ENCODE peak calls at places on chromosomes 7 and 10, in ten cellular contexts. One of them, this sample, is unnamed.

GRCh38 chr10:73649876-73650536 is 5.8 kb downstream of the SYNPO2L start:
- DNase-seq in fibroblast of lung: no peak
- DNase-seq in SK-N-DZ: no peak
- DNase-seq in activated T-helper 1 cell treated with anti-CD3 and anti-CD28 coated beads, Interleukin-2, amount 50 U/mL, for 16 hours: no peak
- DNase-seq in ELF-1: no peak
- DNase-seq in DMS 273 treated with DMSO at 0.1 percent for 48 hours: no peak
- DNase-seq in MM.1S: no peak
- DNase-seq in lung: no peak
- DNase-seq in NCI-H460: no peak
- DNase-seq in osteoblast: peak; percentile 74
- DNase-seq in this sample: no peak

GRCh38 chr10:94496010-94496409 is 49.6 kb upstream of the HELLS start:
- DNase-seq in fibroblast of lung: no peak
- DNase-seq in SK-N-DZ: no peak
- DNase-seq in activated T-helper 1 cell treated with anti-CD3 and anti-CD28 coated beads, Interleukin-2, amount 50 U/mL, for 16 hours: no peak
- DNase-seq in ELF-1: no peak
- DNase-seq in DMS 273 treated with DMSO at 0.1 percent for 48 hours: no peak
- DNase-seq in MM.1S: no peak
- DNase-seq in lung: no peak
- DNase-seq in NCI-H460: no peak
- DNase-seq in osteoblast: no peak
- DNase-seq in this sample: no peak

GRCh38 chr10:71150811-71151210 is 61.6 kb upstream of the UNC5B start:
- DNase-seq in fibroblast of lung: no peak
- DNase-seq in SK-N-DZ: no peak
- DNase-seq in activated T-helper 1 cell treated with anti-CD3 and anti-CD28 coated beads, Interleukin-2, amount 50 U/mL, for 16 hours: no peak
- DNase-seq in ELF-1: no peak
- DNase-seq in DMS 273 treated with DMSO at 0.1 percent for 48 hours: peak; percentile 43
- DNase-seq in MM.1S: no peak
- DNase-seq in lung: no peak
- DNase-seq in NCI-H460: no peak
- DNase-seq in osteoblast: no peak
- DNase-seq in this sample: no peak

GRCh38 chr10:34235164-34235832 is 579.8 kb downstream of the PARD3 start:
- DNase-seq in fibroblast of lung: peak; percentile 72
- DNase-seq in SK-N-DZ: no peak
- DNase-seq in activated T-helper 1 cell treated with anti-CD3 and anti-CD28 coated beads, Interleukin-2, amount 50 U/mL, for 16 hours: no peak
- DNase-seq in ELF-1: no peak
- DNase-seq in DMS 273 treated with DMSO at 0.1 percent for 48 hours: no peak
- DNase-seq in MM.1S: no peak
- DNase-seq in lung: no peak
- DNase-seq in NCI-H460: no peak
- DNase-seq in osteoblast: peak; percentile 68
- DNase-seq in this sample: no peak

GRCh38 chr7:23022831-23023230 is 8.9 kb upstream of the HYCC1 start:
- DNase-seq in fibroblast of lung: no peak
- DNase-seq in SK-N-DZ: no peak
- DNase-seq in activated T-helper 1 cell treated with anti-CD3 and anti-CD28 coated beads, Interleukin-2, amount 50 U/mL, for 16 hours: no peak
- DNase-seq in ELF-1: no peak
- DNase-seq in DMS 273 treated with DMSO at 0.1 percent for 48 hours: no peak
- DNase-seq in MM.1S: no peak
- DNase-seq in lung: no peak
- DNase-seq in NCI-H460: no peak
- DNase-seq in osteoblast: no peak
- DNase-seq in this sample: no peak

GRCh38 chr10:101716891-101717659 is 22.1 kb upstream of the FBXW4 start:
- DNase-seq in fibroblast of lung: no peak
- DNase-seq in SK-N-DZ: no peak
- DNase-seq in activated T-helper 1 cell treated with anti-CD3 and anti-CD28 coated beads, Interleukin-2, amount 50 U/mL, for 16 hours: no peak
- DNase-seq in ELF-1: no peak
- DNase-seq in DMS 273 treated with DMSO at 0.1 percent for 48 hours: no peak
- DNase-seq in MM.1S: no peak
- DNase-seq in lung: no peak
- DNase-seq in NCI-H460: no peak
- DNase-seq in osteoblast: no peak
- DNase-seq in this sample: no peak

GRCh38 chr10:118501637-118502440 is 93.6 kb downstream of the PRLHR start:
- DNase-seq in fibroblast of lung: no peak
- DNase-seq in SK-N-DZ: no peak
- DNase-seq in activated T-helper 1 cell treated with anti-CD3 and anti-CD28 coated beads, Interleukin-2, amount 50 U/mL, for 16 hours: no peak
- DNase-seq in ELF-1: peak; percentile 56
- DNase-seq in DMS 273 treated with DMSO at 0.1 percent for 48 hours: no peak
- DNase-seq in MM.1S: no peak
- DNase-seq in lung: no peak
- DNase-seq in NCI-H460: peak; percentile 13
- DNase-seq in osteoblast: no peak
- DNase-seq in this sample: no peak

GRCh38 chr7:74282748-74283459 is 6.3 kb upstream of the CLIP2 start:
- DNase-seq in fibroblast of lung: no peak
- DNase-seq in SK-N-DZ: no peak
- DNase-seq in activated T-helper 1 cell treated with anti-CD3 and anti-CD28 coated beads, Interleukin-2, amount 50 U/mL, for 16 hours: no peak
- DNase-seq in ELF-1: peak; percentile 68
- DNase-seq in DMS 273 treated with DMSO at 0.1 percent for 48 hours: no peak
- DNase-seq in MM.1S: no peak
- DNase-seq in lung: no peak
- DNase-seq in NCI-H460: no peak
- DNase-seq in osteoblast: no peak
- DNase-seq in this sample: no peak

GRCh38 chr10:31261502-31262311 is 57.3 kb upstream of the ZEB1 start:
- DNase-seq in fibroblast of lung: peak; percentile 86
- DNase-seq in SK-N-DZ: no peak
- DNase-seq in activated T-helper 1 cell treated with anti-CD3 and anti-CD28 coated beads, Interleukin-2, amount 50 U/mL, for 16 hours: no peak
- DNase-seq in ELF-1: no peak
- DNase-seq in DMS 273 treated with DMSO at 0.1 percent for 48 hours: no peak
- DNase-seq in MM.1S: no peak
- DNase-seq in lung: no peak
- DNase-seq in NCI-H460: no peak
- DNase-seq in osteoblast: peak; percentile 86
- DNase-seq in this sample: no peak

GRCh38 chr10:113180401-113181154 is 230.5 kb downstream of the TCF7L2 start:
- DNase-seq in fibroblast of lung: no peak
- DNase-seq in SK-N-DZ: no peak
- DNase-seq in activated T-helper 1 cell treated with anti-CD3 and anti-CD28 coated beads, Interleukin-2, amount 50 U/mL, for 16 hours: no peak
- DNase-seq in ELF-1: no peak
- DNase-seq in DMS 273 treated with DMSO at 0.1 percent for 48 hours: no peak
- DNase-seq in MM.1S: no peak
- DNase-seq in lung: peak; percentile 13
- DNase-seq in NCI-H460: no peak
- DNase-seq in osteoblast: no peak
- DNase-seq in this sample: no peak

GRCh38 chr10:125127110-125127509 is 33.3 kb downstream of the CTBP2 start:
- DNase-seq in fibroblast of lung: no peak
- DNase-seq in SK-N-DZ: no peak
- DNase-seq in activated T-helper 1 cell treated with anti-CD3 and anti-CD28 coated beads, Interleukin-2, amount 50 U/mL, for 16 hours: no peak
- DNase-seq in ELF-1: no peak
- DNase-seq in DMS 273 treated with DMSO at 0.1 percent for 48 hours: no peak
- DNase-seq in MM.1S: no peak
- DNase-seq in lung: no peak
- DNase-seq in NCI-H460: no peak
- DNase-seq in osteoblast: no peak
- DNase-seq in this sample: no peak

GRCh38 chr10:3538850-3539531 is 246.0 kb downstream of the KLF6 start:
- DNase-seq in fibroblast of lung: peak; percentile 92
- DNase-seq in SK-N-DZ: no peak
- DNase-seq in activated T-helper 1 cell treated with anti-CD3 and anti-CD28 coated beads, Interleukin-2, amount 50 U/mL, for 16 hours: no peak
- DNase-seq in ELF-1: peak; percentile 68
- DNase-seq in DMS 273 treated with DMSO at 0.1 percent for 48 hours: no peak
- DNase-seq in MM.1S: no peak
- DNase-seq in lung: peak; percentile 44
- DNase-seq in NCI-H460: peak; percentile 50
- DNase-seq in osteoblast: peak; percentile 96
- DNase-seq in this sample: no peak

GRCh38 chr10:48502791-48503190 is 102.1 kb downstream of the ARHGAP22 start:
- DNase-seq in fibroblast of lung: no peak
- DNase-seq in SK-N-DZ: no peak
- DNase-seq in activated T-helper 1 cell treated with anti-CD3 and anti-CD28 coated beads, Interleukin-2, amount 50 U/mL, for 16 hours: no peak
- DNase-seq in ELF-1: no peak
- DNase-seq in DMS 273 treated with DMSO at 0.1 percent for 48 hours: no peak
- DNase-seq in MM.1S: no peak
- DNase-seq in lung: no peak
- DNase-seq in NCI-H460: no peak
- DNase-seq in osteoblast: no peak
- DNase-seq in this sample: no peak

GRCh38 chr10:5560844-5561703 is 36.3 kb downstream of the CALML3 start:
- DNase-seq in fibroblast of lung: no peak
- DNase-seq in SK-N-DZ: no peak
- DNase-seq in activated T-helper 1 cell treated with anti-CD3 and anti-CD28 coated beads, Interleukin-2, amount 50 U/mL, for 16 hours: no peak
- DNase-seq in ELF-1: no peak
- DNase-seq in DMS 273 treated with DMSO at 0.1 percent for 48 hours: no peak
- DNase-seq in MM.1S: no peak
- DNase-seq in lung: no peak
- DNase-seq in NCI-H460: no peak
- DNase-seq in osteoblast: no peak
- DNase-seq in this sample: no peak

GRCh38 chr10:125521721-125522680 is 161.0 kb downstream of the TEX36 start:
- DNase-seq in fibroblast of lung: no peak
- DNase-seq in SK-N-DZ: no peak
- DNase-seq in activated T-helper 1 cell treated with anti-CD3 and anti-CD28 coated beads, Interleukin-2, amount 50 U/mL, for 16 hours: no peak
- DNase-seq in ELF-1: peak; percentile 84
- DNase-seq in DMS 273 treated with DMSO at 0.1 percent for 48 hours: no peak
- DNase-seq in MM.1S: no peak
- DNase-seq in lung: no peak
- DNase-seq in NCI-H460: peak; percentile 13
- DNase-seq in osteoblast: no peak
- DNase-seq in this sample: peak; percentile 70

GRCh38 chr7:21967500-21968099 is 21.9 kb upstream of the CDCA7L start:
- DNase-seq in fibroblast of lung: no peak
- DNase-seq in SK-N-DZ: no peak
- DNase-seq in activated T-helper 1 cell treated with anti-CD3 and anti-CD28 coated beads, Interleukin-2, amount 50 U/mL, for 16 hours: no peak
- DNase-seq in ELF-1: no peak
- DNase-seq in DMS 273 treated with DMSO at 0.1 percent for 48 hours: no peak
- DNase-seq in MM.1S: no peak
- DNase-seq in lung: no peak
- DNase-seq in NCI-H460: no peak
- DNase-seq in osteoblast: no peak
- DNase-seq in this sample: no peak

GRCh38 chr10:119113805-119114732 is 10.2 kb downstream of the DENND10 start:
- DNase-seq in fibroblast of lung: peak; percentile 93
- DNase-seq in SK-N-DZ: no peak
- DNase-seq in activated T-helper 1 cell treated with anti-CD3 and anti-CD28 coated beads, Interleukin-2, amount 50 U/mL, for 16 hours: no peak
- DNase-seq in ELF-1: no peak
- DNase-seq in DMS 273 treated with DMSO at 0.1 percent for 48 hours: no peak
- DNase-seq in MM.1S: no peak
- DNase-seq in lung: no peak
- DNase-seq in NCI-H460: no peak
- DNase-seq in osteoblast: peak; percentile 93
- DNase-seq in this sample: no peak

GRCh38 chr7:2587713-2588112 is 28.9 kb downstream of the IQCE start:
- DNase-seq in fibroblast of lung: no peak
- DNase-seq in SK-N-DZ: no peak
- DNase-seq in activated T-helper 1 cell treated with anti-CD3 and anti-CD28 coated beads, Interleukin-2, amount 50 U/mL, for 16 hours: no peak
- DNase-seq in ELF-1: no peak
- DNase-seq in DMS 273 treated with DMSO at 0.1 percent for 48 hours: no peak
- DNase-seq in MM.1S: no peak
- DNase-seq in lung: no peak
- DNase-seq in NCI-H460: no peak
- DNase-seq in osteoblast: peak; percentile 75
- DNase-seq in this sample: no peak

GRCh38 chr7:5428470-5429252 is 5.0 kb upstream of the TNRC18 start:
- DNase-seq in fibroblast of lung: peak; percentile 94
- DNase-seq in SK-N-DZ: peak; percentile 86
- DNase-seq in activated T-helper 1 cell treated with anti-CD3 and anti-CD28 coated beads, Interleukin-2, amount 50 U/mL, for 16 hours: no peak
- DNase-seq in ELF-1: peak; percentile 61
- DNase-seq in DMS 273 treated with DMSO at 0.1 percent for 48 hours: peak; percentile 82
- DNase-seq in MM.1S: no peak
- DNase-seq in lung: peak; percentile 67
- DNase-seq in NCI-H460: peak; percentile 84
- DNase-seq in osteoblast: peak; percentile 93
- DNase-seq in this sample: peak; percentile 85

GRCh38 chr7:16061630-16062029 is 359.7 kb downstream of the CRPPA start:
- DNase-seq in fibroblast of lung: no peak
- DNase-seq in SK-N-DZ: no peak
- DNase-seq in activated T-helper 1 cell treated with anti-CD3 and anti-CD28 coated beads, Interleukin-2, amount 50 U/mL, for 16 hours: no peak
- DNase-seq in ELF-1: no peak
- DNase-seq in DMS 273 treated with DMSO at 0.1 percent for 48 hours: no peak
- DNase-seq in MM.1S: no peak
- DNase-seq in lung: no peak
- DNase-seq in NCI-H460: no peak
- DNase-seq in osteoblast: no peak
- DNase-seq in this sample: no peak

GRCh38 chr7:29116801-29117200 is 29.5 kb downstream of the CPVL start:
- DNase-seq in fibroblast of lung: no peak
- DNase-seq in SK-N-DZ: no peak
- DNase-seq in activated T-helper 1 cell treated with anti-CD3 and anti-CD28 coated beads, Interleukin-2, amount 50 U/mL, for 16 hours: no peak
- DNase-seq in ELF-1: no peak
- DNase-seq in DMS 273 treated with DMSO at 0.1 percent for 48 hours: peak; percentile 89
- DNase-seq in MM.1S: no peak
- DNase-seq in lung: no peak
- DNase-seq in NCI-H460: no peak
- DNase-seq in osteoblast: no peak
- DNase-seq in this sample: no peak

GRCh38 chr10:90871279-90871760 is 454 bp upstream of the RPP30 start:
- DNase-seq in fibroblast of lung: peak; percentile 90
- DNase-seq in SK-N-DZ: peak; percentile 92
- DNase-seq in activated T-helper 1 cell treated with anti-CD3 and anti-CD28 coated beads, Interleukin-2, amount 50 U/mL, for 16 hours: no peak
- DNase-seq in ELF-1: peak; percentile 88
- DNase-seq in DMS 273 treated with DMSO at 0.1 percent for 48 hours: peak; percentile 34
- DNase-seq in MM.1S: peak; percentile 82
- DNase-seq in lung: peak; percentile 40
- DNase-seq in NCI-H460: peak; percentile 74
- DNase-seq in osteoblast: peak; percentile 76
- DNase-seq in this sample: peak; percentile 71

GRCh38 chr7:135349746-135350145 is 116.1 kb downstream of the STRA8 start:
- DNase-seq in fibroblast of lung: no peak
- DNase-seq in SK-N-DZ: no peak
- DNase-seq in activated T-helper 1 cell treated with anti-CD3 and anti-CD28 coated beads, Interleukin-2, amount 50 U/mL, for 16 hours: no peak
- DNase-seq in ELF-1: no peak
- DNase-seq in DMS 273 treated with DMSO at 0.1 percent for 48 hours: no peak
- DNase-seq in MM.1S: no peak
- DNase-seq in lung: no peak
- DNase-seq in NCI-H460: no peak
- DNase-seq in osteoblast: no peak
- DNase-seq in this sample: no peak

GRCh38 chr10:131269776-131270460 is 41.6 kb downstream of the TCERG1L start:
- DNase-seq in fibroblast of lung: no peak
- DNase-seq in SK-N-DZ: no peak
- DNase-seq in activated T-helper 1 cell treated with anti-CD3 and anti-CD28 coated beads, Interleukin-2, amount 50 U/mL, for 16 hours: no peak
- DNase-seq in ELF-1: no peak
- DNase-seq in DMS 273 treated with DMSO at 0.1 percent for 48 hours: no peak
- DNase-seq in MM.1S: no peak
- DNase-seq in lung: no peak
- DNase-seq in NCI-H460: no peak
- DNase-seq in osteoblast: no peak
- DNase-seq in this sample: no peak

GRCh38 chr7:90574136-90574819 is 21.8 kb upstream of the CDK14 start:
- DNase-seq in fibroblast of lung: peak; percentile 31
- DNase-seq in SK-N-DZ: no peak
- DNase-seq in activated T-helper 1 cell treated with anti-CD3 and anti-CD28 coated beads, Interleukin-2, amount 50 U/mL, for 16 hours: no peak
- DNase-seq in ELF-1: peak; percentile 32
- DNase-seq in DMS 273 treated with DMSO at 0.1 percent for 48 hours: no peak
- DNase-seq in MM.1S: no peak
- DNase-seq in lung: no peak
- DNase-seq in NCI-H460: no peak
- DNase-seq in osteoblast: no peak
- DNase-seq in this sample: no peak

GRCh38 chr7:135575296-135575695 is 17.6 kb downstream of the NUP205 start:
- DNase-seq in fibroblast of lung: no peak
- DNase-seq in SK-N-DZ: no peak
- DNase-seq in activated T-helper 1 cell treated with anti-CD3 and anti-CD28 coated beads, Interleukin-2, amount 50 U/mL, for 16 hours: no peak
- DNase-seq in ELF-1: no peak
- DNase-seq in DMS 273 treated with DMSO at 0.1 percent for 48 hours: no peak
- DNase-seq in MM.1S: peak; percentile 57
- DNase-seq in lung: no peak
- DNase-seq in NCI-H460: no peak
- DNase-seq in osteoblast: no peak
- DNase-seq in this sample: no peak

GRCh38 chr7:101580596-101580995 is 48.5 kb downstream of the MYL10 start:
- DNase-seq in fibroblast of lung: no peak
- DNase-seq in SK-N-DZ: no peak
- DNase-seq in activated T-helper 1 cell treated with anti-CD3 and anti-CD28 coated beads, Interleukin-2, amount 50 U/mL, for 16 hours: no peak
- DNase-seq in ELF-1: no peak
- DNase-seq in DMS 273 treated with DMSO at 0.1 percent for 48 hours: no peak
- DNase-seq in MM.1S: no peak
- DNase-seq in lung: no peak
- DNase-seq in NCI-H460: no peak
- DNase-seq in osteoblast: no peak
- DNase-seq in this sample: no peak

GRCh38 chr10:49076741-49077521 is 38.4 kb downstream of the VSTM4 start:
- DNase-seq in fibroblast of lung: no peak
- DNase-seq in SK-N-DZ: no peak
- DNase-seq in activated T-helper 1 cell treated with anti-CD3 and anti-CD28 coated beads, Interleukin-2, amount 50 U/mL, for 16 hours: no peak
- DNase-seq in ELF-1: no peak
- DNase-seq in DMS 273 treated with DMSO at 0.1 percent for 48 hours: no peak
- DNase-seq in MM.1S: peak; percentile 79
- DNase-seq in lung: peak; percentile 26
- DNase-seq in NCI-H460: no peak
- DNase-seq in osteoblast: no peak
- DNase-seq in this sample: no peak